ENCODE peak calls at places on chromosomes 6 and 20, in ten cellular contexts. V is lower leg skin, Z is transverse colon, A is stomach, N is right lobe of liver, M is NB4, G is heart left ventricle, X is prostate gland, B is adrenal gland, P is GM12892. H is an unnamed sample.

GRCh38 chr6:13760948-13761347 is 49.3 kb upstream of the RANBP9 start:
- DNase-seq in B (no peak), M (peak), A (no peak), N (no peak), P (no peak), Z (no peak), V (peak), X (no peak), G (no peak), H (no peak)

GRCh38 chr6:5167501-5167900 is 82.4 kb downstream of the PPP1R3G start:
- DNase-seq in A (no peak), X (no peak), M (no peak), P (no peak), N (no peak), V (no peak), Z (no peak), G (no peak), B (no peak), H (no peak)

GRCh38 chr6:69038841-69039240 is 403.8 kb downstream of the ADGRB3 start:
- DNase-seq in Z (no peak), M (no peak), A (no peak), G (no peak), B (no peak), V (no peak), X (no peak), N (no peak), P (no peak), H (no peak)

GRCh38 chr20:63163171-63163570 is 52.8 kb downstream of the YTHDF1 start:
- DNase-seq in X (no peak), A (no peak), M (no peak), N (no peak), P (no peak), B (no peak), G (no peak), Z (no peak), V (no peak), H (no peak)

GRCh38 chr20:46192376-46192944 is 74.3 kb downstream of the CD40 start:
- DNase-seq in G (no peak), N (no peak), X (no peak), M (no peak), P (no peak), Z (no peak), B (no peak), V (no peak), A (no peak), H (no peak)

GRCh38 chr6:10429638-10430427 is 15.0 kb upstream of the TFAP2A start:
- DNase-seq in B (no peak), N (no peak), Z (no peak), X (no peak), M (peak), P (no peak), A (no peak), V (no peak), G (no peak), H (no peak)

GRCh38 chr6:44036196-44036595 is 91.1 kb downstream of the MRPL14 start:
- DNase-seq in A (no peak), M (no peak), B (no peak), X (no peak), V (no peak), P (no peak), Z (no peak), N (no peak), G (no peak), H (peak)

GRCh38 chr6:35354361-35355135 is 12.2 kb downstream of the PPARD start:
- DNase-seq in M (no peak), Z (no peak), P (no peak), X (no peak), N (no peak), B (no peak), V (no peak), A (no peak), G (no peak), H (no peak)

GRCh38 chr6:136737343-136738177 is 54.7 kb downstream of the MAP3K5 start:
- DNase-seq in X (no peak), V (no peak), Z (no peak), N (no peak), M (no peak), B (no peak), G (no peak), A (no peak), P (no peak), H (no peak)

GRCh38 chr20:16241911-16242310 is 331.3 kb downstream of the KIF16B start:
- DNase-seq in P (no peak), A (no peak), B (no peak), N (no peak), V (no peak), X (no peak), M (no peak), G (no peak), Z (no peak), H (no peak)

GRCh38 chr6:378090-378957 is 13.2 kb upstream of the IRF4 start:
- DNase-seq in M (no peak), N (no peak), Z (no peak), B (no peak), X (no peak), P (no peak), V (no peak), A (no peak), G (no peak), H (no peak)

GRCh38 chr6:27667651-27668441 is 194.9 kb upstream of the ZNF184 start:
- DNase-seq in B (no peak), P (no peak), V (no peak), G (no peak), A (no peak), M (peak), X (no peak), N (no peak), Z (no peak), H (no peak)

GRCh38 chr20:35295674-35296073 is 3.4 kb upstream of the FAM83C start:
- DNase-seq in A (no peak), X (no peak), Z (no peak), B (no peak), P (no peak), V (no peak), G (no peak), M (no peak), N (no peak), H (no peak)

GRCh38 chr6:44699082-44699481 is 311.6 kb downstream of the CDC5L start:
- DNase-seq in G (no peak), P (no peak), V (no peak), M (no peak), Z (no peak), N (no peak), B (no peak), X (no peak), A (no peak), H (no peak)

GRCh38 chr6:20129290-20130088 is 82.8 kb downstream of the MBOAT1 start:
- DNase-seq in B (no peak), M (no peak), V (no peak), Z (no peak), X (no peak), G (no peak), A (no peak), N (no peak), P (no peak), H (no peak)

GRCh38 chr6:14524319-14524718 is 406.7 kb downstream of the CD83 start:
- DNase-seq in X (no peak), A (no peak), P (no peak), B (no peak), V (peak), G (peak), N (no peak), M (no peak), Z (no peak), H (no peak)

GRCh38 chr6:131640100-131640499 is 3.0 kb downstream of the ENPP3 start:
- DNase-seq in Z (no peak), G (no peak), M (no peak), A (no peak), N (no peak), B (no peak), V (no peak), P (no peak), X (no peak), H (no peak)

GRCh38 chr20:18672826-18673225 is 85.0 kb downstream of the DTD1 start:
- DNase-seq in G (no peak), A (no peak), X (no peak), Z (no peak), M (no peak), N (no peak), V (no peak), B (no peak), P (no peak), H (no peak)

GRCh38 chr6:13811627-13812358 is 2.6 kb downstream of the MCUR1 start:
- DNase-seq in Z (peak), B (no peak), X (no peak), G (peak), P (no peak), M (peak), V (no peak), A (no peak), N (peak), H (no peak)

GRCh38 chr20:16970751-16971150 is 222.6 kb downstream of the OTOR start:
- DNase-seq in M (no peak), Z (no peak), X (no peak), G (no peak), B (no peak), P (no peak), A (no peak), N (no peak), V (no peak), H (no peak)

GRCh38 chr6:133964052-133964451 is 11.0 kb downstream of the TBPL1 start:
- DNase-seq in N (no peak), P (no peak), V (no peak), B (no peak), G (no peak), M (no peak), A (no peak), Z (no peak), X (no peak), H (no peak)

GRCh38 chr20:36173451-36173933 is 19.0 kb downstream of the EPB41L1 start:
- DNase-seq in Z (no peak), A (no peak), B (peak), G (peak), N (no peak), M (peak), X (no peak), P (no peak), V (no peak), H (no peak)

GRCh38 chr6:80974579-80974978 is 777.9 kb downstream of the TENT5A start:
- DNase-seq in B (no peak), M (no peak), N (no peak), A (no peak), V (no peak), X (no peak), Z (no peak), P (no peak), G (no peak), H (no peak)

GRCh38 chr6:80094017-80094416 is 12.5 kb upstream of the BCKDHB start:
- DNase-seq in B (no peak), V (no peak), G (no peak), X (no peak), P (no peak), M (peak), N (no peak), Z (no peak), A (no peak), H (no peak)

GRCh38 chr6:121896771-121897170 is 461.3 kb downstream of the GJA1 start:
- DNase-seq in A (no peak), V (no peak), G (no peak), M (no peak), X (no peak), Z (no peak), B (no peak), P (no peak), N (no peak), H (no peak)

GRCh38 chr6:169886631-169887227 is 135.3 kb downstream of the ERMARD start:
- DNase-seq in A (no peak), V (no peak), B (no peak), P (no peak), G (no peak), M (no peak), N (no peak), Z (no peak), X (no peak), H (no peak)

GRCh38 chr20:33444797-33445560 is 1.4 kb upstream of the SNTA1 start:
- DNase-seq in M (peak), A (peak), Z (peak), G (no peak), V (no peak), N (peak), B (no peak), X (no peak), P (no peak), H (no peak)

GRCh38 chr6:100446115-100446921 is 18.4 kb downstream of the SIM1 start:
- DNase-seq in M (no peak), N (no peak), B (no peak), P (no peak), Z (no peak), A (no peak), G (no peak), X (no peak), V (no peak), H (no peak)

GRCh38 chr6:139943391-139943790 is 568.9 kb upstream of the CITED2 start:
- DNase-seq in M (no peak), N (no peak), P (no peak), G (no peak), Z (no peak), A (no peak), B (no peak), X (no peak), V (peak), H (peak)

GRCh38 chr6:89032599-89032998 is 48.0 kb upstream of the PNRC1 start:
- DNase-seq in X (no peak), M (no peak), B (no peak), N (no peak), P (no peak), A (no peak), G (no peak), V (no peak), Z (no peak), H (no peak)

GRCh38 chr6:42547407-42548329 is 16.2 kb upstream of the UBR2 start:
- DNase-seq in M (peak), N (peak), A (peak), V (peak), X (peak), B (peak), P (peak), Z (peak), G (peak), H (peak)

GRCh38 chr6:31791324-31792089 is 4.0 kb downstream of the VARS1 start:
- DNase-seq in Z (no peak), G (no peak), A (peak), B (no peak), V (no peak), N (no peak), M (peak), X (no peak), P (no peak), H (peak)

GRCh38 chr6:130900913-130901312 is 73.7 kb downstream of the SMLR1 start:
- DNase-seq in M (no peak), X (no peak), N (no peak), Z (peak), V (no peak), B (peak), P (no peak), G (peak), A (no peak), H (peak)

GRCh38 chr6:96897396-96898240 is at the start of gene NDUFAF4:
- DNase-seq in M (peak), B (peak), A (peak), G (peak), P (peak), Z (peak), N (peak), V (peak), X (peak), H (peak)
- TF ChIP-seq POLR2A in M (peak), B (no peak), A (peak), G (peak), P (peak), Z (peak), N (peak), V (no peak), X (no peak), H (peak)

DNA sequence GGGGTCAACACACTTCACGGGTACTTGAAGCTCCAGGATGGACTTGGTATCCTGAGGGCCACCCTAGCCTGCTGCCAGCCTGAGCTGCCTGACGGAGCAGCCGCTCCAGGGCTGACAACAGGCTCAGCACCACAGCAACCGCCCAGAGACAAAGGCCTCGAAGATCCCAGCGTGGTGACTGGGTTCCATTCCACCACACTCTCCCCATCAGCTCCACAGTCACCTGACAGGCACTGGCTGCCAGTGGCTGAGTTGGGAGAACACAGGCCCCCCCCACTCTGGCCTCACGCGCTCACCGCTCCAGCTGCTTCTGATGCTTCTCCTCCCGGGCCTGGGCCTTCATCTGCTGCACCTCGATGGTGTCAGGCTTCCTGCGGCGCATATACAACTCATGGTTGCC is 48.2 kb downstream of the EZR start:
- DNase-seq in X (no peak), B (no peak), V (no peak), A (no peak), G (peak), M (no peak), Z (no peak), N (no peak), P (no peak), H (no peak)
- TF ChIP-seq POLR2A in X (no peak), B (no peak), V (no peak), A (no peak), G (no peak), M (no peak), Z (no peak), N (no peak), P (no peak), H (no peak)

DNA sequence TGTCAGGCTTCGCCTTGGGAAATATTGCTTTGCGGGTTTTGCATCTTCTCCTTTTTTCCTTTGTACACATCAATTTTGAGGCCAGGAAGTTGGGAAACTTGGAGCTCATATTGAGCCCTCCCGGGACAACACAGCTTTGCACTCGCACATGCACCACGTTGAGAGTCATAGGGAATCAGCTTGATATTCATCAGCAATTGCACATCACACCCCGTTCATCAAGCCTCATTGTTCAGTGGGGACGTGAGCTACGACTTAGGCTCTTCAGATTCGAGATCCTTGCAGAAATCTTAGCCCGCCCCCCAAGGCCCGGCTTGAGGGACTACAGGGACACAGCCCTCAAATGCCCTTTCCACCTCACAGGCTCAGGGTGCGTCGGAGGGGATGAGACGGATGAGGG is 92.9 kb upstream of the MAFB start:
- DNase-seq in P (no peak), Z (no peak), V (no peak), B (no peak), G (no peak), A (no peak), M (peak), X (no peak), N (no peak), H (no peak)
- TF ChIP-seq POLR2A in P (no peak), Z (no peak), V (no peak), B (no peak), G (no peak), A (no peak), M (no peak), X (no peak), N (no peak), H (no peak)

GRCh38 chr20:689348-689747 is 13.7 kb upstream of the SCRT2 start:
- DNase-seq in V (no peak), M (no peak), N (no peak), P (no peak), B (no peak), Z (no peak), X (no peak), G (no peak), A (no peak), H (no peak)
- TF ChIP-seq POLR2A in V (no peak), M (no peak), N (no peak), P (no peak), B (no peak), Z (no peak), X (no peak), G (no peak), A (no peak), H (no peak)

GRCh38 chr20:19977373-19977770 is 39.8 kb upstream of the NAA20 start:
- DNase-seq in B (no peak), M (no peak), P (no peak), A (no peak), X (no peak), N (no peak), G (no peak), Z (no peak), V (no peak), H (no peak)

GRCh38 chr20:19978511-19979210 is 38.5 kb upstream of the NAA20 start:
- DNase-seq in A (no peak), M (no peak), N (no peak), Z (no peak), X (no peak), V (no peak), P (no peak), B (no peak), G (peak), H (no peak)

GRCh38 chr20:19975901-19976300 is 41.3 kb upstream of the NAA20 start:
- DNase-seq in Z (no peak), G (no peak), N (no peak), M (no peak), B (no peak), V (no peak), X (no peak), P (no peak), A (peak), H (no peak)

GRCh38 chr20:19975436-19975799 is 41.7 kb upstream of the NAA20 start:
- DNase-seq in V (no peak), G (no peak), X (peak), B (peak), A (no peak), N (no peak), P (no peak), Z (no peak), M (no peak), H (peak)

GRCh38 chr20:19976595-19977372 is 40.4 kb upstream of the NAA20 start:
- DNase-seq in P (no peak), X (peak), V (peak), G (peak), Z (no peak), M (peak), B (no peak), A (peak), N (no peak), H (peak)
- TF ChIP-seq POLR2A in P (no peak), X (peak), V (no peak), G (peak), Z (no peak), M (no peak), B (no peak), A (peak), N (no peak), H (peak)

H was measured in H54.